ENCODE peak calls at places on chromosomes 2 and 18, in four cellular contexts. One of them, this sample, is unnamed.

GRCh38 chr2:204533629-204534370 is 11.5 kb upstream of the PARD3B start:
- DNase-seq in A172: peak; percentile 28
- DNase-seq in activated T-helper 2 cell treated with anti-CD3 and anti-CD28 coated beads, Interferon-gamma antibody, Interleukin-2, Interleukin-4, amounts not matched to agents 10 μg/mL and 5 μg/mL and 100 μg/mL, durations not matched to agents 14 hours and 24 hours and 36 hours: no peak
- DNase-seq in amniotic stem cell: no peak
- DNase-seq in this sample: no peak

GRCh38 chr18:45386256-45386655 is 229.0 kb upstream of the SLC14A2 start:
- DNase-seq in A172: no peak
- DNase-seq in activated T-helper 2 cell treated with anti-CD3 and anti-CD28 coated beads, Interferon-gamma antibody, Interleukin-2, Interleukin-4, amounts not matched to agents 10 μg/mL and 5 μg/mL and 100 μg/mL, durations not matched to agents 14 hours and 24 hours and 36 hours: no peak
- DNase-seq in amniotic stem cell: no peak
- DNase-seq in this sample: no peak

GRCh38 chr18:43917487-43917886 is 640.2 kb upstream of the SYT4 start:
- DNase-seq in activated T-helper 2 cell treated with anti-CD3 and anti-CD28 coated beads, Interferon-gamma antibody, Interleukin-2, Interleukin-4, amounts not matched to agents 10 μg/mL and 5 μg/mL and 100 μg/mL, durations not matched to agents 14 hours and 24 hours and 36 hours: no peak
- DNase-seq in A172: no peak
- DNase-seq in amniotic stem cell: no peak
- DNase-seq in this sample: no peak

GRCh38 chr2:156229724-156230362 is 102.7 kb downstream of the NR4A2 start:
- DNase-seq in activated T-helper 2 cell treated with anti-CD3 and anti-CD28 coated beads, Interferon-gamma antibody, Interleukin-2, Interleukin-4, amounts not matched to agents 10 μg/mL and 5 μg/mL and 100 μg/mL, durations not matched to agents 14 hours and 24 hours and 36 hours: no peak
- DNase-seq in A172: no peak
- DNase-seq in amniotic stem cell: no peak
- DNase-seq in this sample: no peak

GRCh38 chr2:129880971-129881370 is 98.5 kb upstream of the RAB6C start:
- DNase-seq in amniotic stem cell: no peak
- DNase-seq in activated T-helper 2 cell treated with anti-CD3 and anti-CD28 coated beads, Interferon-gamma antibody, Interleukin-2, Interleukin-4, amounts not matched to agents 10 μg/mL and 5 μg/mL and 100 μg/mL, durations not matched to agents 14 hours and 24 hours and 36 hours: no peak
- DNase-seq in A172: no peak
- DNase-seq in this sample: no peak

GRCh38 chr2:63012541-63012940 is 38.1 kb upstream of the OTX1 start:
- DNase-seq in activated T-helper 2 cell treated with anti-CD3 and anti-CD28 coated beads, Interferon-gamma antibody, Interleukin-2, Interleukin-4, amounts not matched to agents 10 μg/mL and 5 μg/mL and 100 μg/mL, durations not matched to agents 14 hours and 24 hours and 36 hours: no peak
- DNase-seq in A172: no peak
- DNase-seq in amniotic stem cell: no peak
- DNase-seq in this sample: no peak

GRCh38 chr18:44839239-44839666 is 158.6 kb downstream of the SETBP1 start:
- DNase-seq in amniotic stem cell: no peak
- DNase-seq in activated T-helper 2 cell treated with anti-CD3 and anti-CD28 coated beads, Interferon-gamma antibody, Interleukin-2, Interleukin-4, amounts not matched to agents 10 μg/mL and 5 μg/mL and 100 μg/mL, durations not matched to agents 14 hours and 24 hours and 36 hours: peak; percentile 62
- DNase-seq in A172: peak; percentile 39
- DNase-seq in this sample: peak; percentile 73

GRCh38 chr2:19868705-19869550 is 32.9 kb downstream of the TTC32 start:
- DNase-seq in amniotic stem cell: no peak
- DNase-seq in activated T-helper 2 cell treated with anti-CD3 and anti-CD28 coated beads, Interferon-gamma antibody, Interleukin-2, Interleukin-4, amounts not matched to agents 10 μg/mL and 5 μg/mL and 100 μg/mL, durations not matched to agents 14 hours and 24 hours and 36 hours: peak; percentile 51
- DNase-seq in A172: no peak
- DNase-seq in this sample: peak; percentile 47

GRCh38 chr2:159506764-159507406 is 109.5 kb downstream of the BAZ2B start:
- DNase-seq in activated T-helper 2 cell treated with anti-CD3 and anti-CD28 coated beads, Interferon-gamma antibody, Interleukin-2, Interleukin-4, amounts not matched to agents 10 μg/mL and 5 μg/mL and 100 μg/mL, durations not matched to agents 14 hours and 24 hours and 36 hours: no peak
- DNase-seq in amniotic stem cell: no peak
- DNase-seq in A172: peak; percentile 57
- DNase-seq in this sample: no peak

GRCh38 chr18:50507120-50507590 is 52.7 kb upstream of the MAPK4 start:
- DNase-seq in A172: peak; percentile 16
- DNase-seq in activated T-helper 2 cell treated with anti-CD3 and anti-CD28 coated beads, Interferon-gamma antibody, Interleukin-2, Interleukin-4, amounts not matched to agents 10 μg/mL and 5 μg/mL and 100 μg/mL, durations not matched to agents 14 hours and 24 hours and 36 hours: no peak
- DNase-seq in amniotic stem cell: no peak
- DNase-seq in this sample: no peak